ENCODE peak calls at places on chromosomes 4 and X, in nine cellular contexts. S, B, C, N, V, G, P, H and T are unnamed samples.

GRCh38 chr4:173025131-173025530 is 143.5 kb upstream of the GALNT7 start:
- DNase-seq in S (peak), C (no peak), H (peak), B (no peak), P (peak), N (peak), V (peak), G (peak), T (peak)

GRCh38 chr4:181264908-181265307 is 978.3 kb upstream of the TENM3 start:
- DNase-seq in P (no peak), G (no peak), S (no peak), V (no peak), H (no peak), N (no peak), C (no peak), B (no peak), T (no peak)

GRCh38 chrX:136529795-136530194 is 2.2 kb upstream of the VGLL1 start:
- DNase-seq in C (no peak), N (no peak), S (no peak), P (no peak), H (no peak), V (no peak), G (no peak), B (no peak), T (no peak)

GRCh38 chr4:150994721-150995120 is 20.4 kb downstream of the LRBA start:
- DNase-seq in H (no peak), G (no peak), V (no peak), N (no peak), C (no peak), B (no peak), P (no peak), S (no peak), T (no peak)

GRCh38 chr4:110010797-110011196 is 98.1 kb downstream of the EGF start:
- DNase-seq in V (no peak), H (no peak), S (no peak), B (no peak), G (no peak), N (no peak), P (no peak), C (no peak), T (no peak)

GRCh38 chr4:184166736-184167135 is 50.9 kb downstream of the ENPP6 start:
- DNase-seq in H (no peak), V (no peak), N (no peak), P (no peak), B (no peak), S (no peak), C (no peak), G (no peak), T (no peak)

GRCh38 chrX:1925053-1925481 is 310.2 kb downstream of the ASMT start:
- DNase-seq in P (no peak), H (no peak), V (no peak), G (no peak), C (no peak), S (no peak), B (no peak), N (no peak), T (no peak)

GRCh38 chr4:87516683-87517082 is 12.5 kb downstream of the SPARCL1 start:
- DNase-seq in C (no peak), V (no peak), H (no peak), G (no peak), S (no peak), B (no peak), N (no peak), P (no peak), T (no peak)

GRCh38 chr4:2136736-2137135 is 77.6 kb downstream of the NAT8L start:
- DNase-seq in N (no peak), C (no peak), H (no peak), V (no peak), G (no peak), S (no peak), P (no peak), B (no peak), T (no peak)

GRCh38 chrX:68932611-68933010 is 103.8 kb downstream of the EFNB1 start:
- DNase-seq in N (no peak), S (no peak), C (no peak), V (no peak), P (no peak), B (no peak), G (no peak), H (peak), T (no peak)

GRCh38 chr4:146582864-146583263 is 55.8 kb upstream of the POU4F2 start:
- DNase-seq in P (no peak), G (no peak), C (no peak), S (no peak), V (no peak), H (peak), B (no peak), N (no peak), T (no peak)

GRCh38 chr4:177441061-177441802 is 1.0 kb downstream of the AGA start:
- DNase-seq in G (peak), V (peak), H (peak), S (peak), N (peak), B (no peak), P (no peak), C (peak), T (peak)

GRCh38 chr4:70425306-70425705 is 27.6 kb downstream of the OPRPN start:
- DNase-seq in G (no peak), B (no peak), V (no peak), S (no peak), H (no peak), N (no peak), C (no peak), P (no peak), T (no peak)

GRCh38 chr4:127069675-127070074 is 563.1 kb upstream of the INTU start:
- DNase-seq in P (no peak), G (no peak), B (no peak), S (no peak), H (peak), N (no peak), C (no peak), V (peak), T (peak)

GRCh38 chrX:23904096-23904495 is 3.6 kb downstream of the APOO start:
- DNase-seq in V (peak), P (no peak), C (no peak), N (peak), G (no peak), H (peak), S (peak), B (no peak), T (no peak)

GRCh38 chrX:149871940-149872339 is 9.0 kb upstream of the MAGEA8 start:
- DNase-seq in S (no peak), P (no peak), C (peak), G (peak), V (no peak), H (peak), B (no peak), N (peak), T (peak)

GRCh38 chr4:107988763-107989035 is 990 bp upstream of the HADH start:
- DNase-seq in B (no peak), H (no peak), P (no peak), V (no peak), S (no peak), N (no peak), G (no peak), C (no peak), T (no peak)

GRCh38 chrX:51608071-51608470 is 10.6 kb downstream of the CENPVL3 start:
- DNase-seq in N (peak), V (peak), C (no peak), B (no peak), P (peak), S (no peak), H (peak), G (no peak), T (peak)

GRCh38 chr4:133151301-133151680 is 2.2 kb downstream of the PCDH10 start:
- DNase-seq in C (no peak), P (no peak), G (no peak), V (no peak), N (peak), H (no peak), B (no peak), S (peak), T (no peak)

GRCh38 chr4:70746179-70746839 is 24.5 kb downstream of the RUFY3 start:
- DNase-seq in H (peak), G (no peak), P (no peak), S (no peak), B (no peak), C (no peak), N (peak), V (peak), T (peak)

GRCh38 chrX:136251042-136251991 is at the start of gene MAP7D3:
- DNase-seq in S (peak), V (peak), B (no peak), C (peak), H (peak), P (no peak), G (peak), N (peak), T (peak)

GRCh38 chr4:22531226-22531625 is 15.4 kb upstream of the ADGRA3 start:
- DNase-seq in S (no peak), B (no peak), H (peak), P (no peak), C (no peak), V (no peak), G (no peak), N (no peak), T (peak)

GRCh38 chrX:111519215-111519614 is 7.8 kb downstream of the SERTM2 start:
- DNase-seq in S (peak), G (peak), H (peak), N (peak), P (no peak), V (peak), C (no peak), B (peak), T (peak)

GRCh38 chrX:10156199-10157031 is at the start of gene CLCN4:
- DNase-seq in B (no peak), H (peak), V (no peak), S (no peak), C (peak), G (peak), N (peak), P (no peak), T (peak)

GRCh38 chrX:12497832-12498591 is 293.2 kb upstream of the PRPS2 start:
- DNase-seq in B (no peak), H (no peak), S (no peak), G (peak), P (no peak), V (no peak), C (no peak), N (no peak), T (no peak)

GRCh38 chr4:153042757-153043156 is 106.6 kb downstream of the FHDC1 start:
- DNase-seq in P (no peak), C (no peak), H (no peak), B (no peak), S (no peak), V (no peak), G (no peak), N (no peak), T (no peak)

GRCh38 chr4:176354884-176355283 is 35.1 kb downstream of the SPCS3 start:
- DNase-seq in S (no peak), H (no peak), B (no peak), G (no peak), P (no peak), N (no peak), C (no peak), V (no peak), T (no peak)

GRCh38 chr4:157151711-157152110 is 68.8 kb upstream of the GRIA2 start:
- DNase-seq in N (no peak), V (no peak), B (no peak), P (peak), S (peak), C (no peak), H (peak), G (no peak), T (peak)

GRCh38 chr4:83320548-83320947 is 14.1 kb downstream of the HPSE start:
- DNase-seq in P (no peak), B (peak), C (no peak), H (peak), S (no peak), N (peak), V (peak), G (no peak), T (no peak)

GRCh38 chrX:22095306-22095705 is 63.2 kb downstream of the PHEX start:
- DNase-seq in C (no peak), S (peak), H (peak), N (peak), B (no peak), G (no peak), V (peak), P (no peak), T (peak)

GRCh38 chr4:166827167-166827566 is 407.1 kb downstream of the SPOCK3 start:
- DNase-seq in H (no peak), C (no peak), N (no peak), B (no peak), P (no peak), G (no peak), S (no peak), V (no peak), T (no peak)

GRCh38 chr4:151540728-151541437 is 131.9 kb downstream of the FHIP1A start:
- DNase-seq in S (peak), N (peak), P (peak), G (peak), V (peak), C (no peak), H (peak), B (peak), T (peak)

GRCh38 chrX:135330709-135331108 is 21.4 kb downstream of the ETDC start:
- DNase-seq in B (no peak), N (no peak), P (no peak), H (no peak), C (no peak), V (no peak), G (no peak), S (no peak), T (no peak)

GRCh38 chr4:143380651-143381050 is 44.0 kb downstream of the GAB1 start:
- DNase-seq in H (no peak), N (no peak), S (no peak), G (no peak), C (no peak), B (no peak), V (peak), P (no peak), T (peak)

GRCh38 chr4:143374771-143375170 is 38.1 kb downstream of the GAB1 start:
- DNase-seq in H (no peak), V (no peak), S (no peak), C (no peak), G (no peak), P (no peak), B (no peak), N (peak), T (no peak)

GRCh38 chr4:143377635-143378099 is 41.0 kb downstream of the GAB1 start:
- DNase-seq in N (no peak), C (peak), V (no peak), H (no peak), P (no peak), S (no peak), B (no peak), G (no peak), T (no peak)

GRCh38 chr4:143372093-143372915 is 35.6 kb downstream of the GAB1 start:
- DNase-seq in N (no peak), G (no peak), B (no peak), S (no peak), H (no peak), C (peak), P (no peak), V (no peak), T (no peak)

DNA sequence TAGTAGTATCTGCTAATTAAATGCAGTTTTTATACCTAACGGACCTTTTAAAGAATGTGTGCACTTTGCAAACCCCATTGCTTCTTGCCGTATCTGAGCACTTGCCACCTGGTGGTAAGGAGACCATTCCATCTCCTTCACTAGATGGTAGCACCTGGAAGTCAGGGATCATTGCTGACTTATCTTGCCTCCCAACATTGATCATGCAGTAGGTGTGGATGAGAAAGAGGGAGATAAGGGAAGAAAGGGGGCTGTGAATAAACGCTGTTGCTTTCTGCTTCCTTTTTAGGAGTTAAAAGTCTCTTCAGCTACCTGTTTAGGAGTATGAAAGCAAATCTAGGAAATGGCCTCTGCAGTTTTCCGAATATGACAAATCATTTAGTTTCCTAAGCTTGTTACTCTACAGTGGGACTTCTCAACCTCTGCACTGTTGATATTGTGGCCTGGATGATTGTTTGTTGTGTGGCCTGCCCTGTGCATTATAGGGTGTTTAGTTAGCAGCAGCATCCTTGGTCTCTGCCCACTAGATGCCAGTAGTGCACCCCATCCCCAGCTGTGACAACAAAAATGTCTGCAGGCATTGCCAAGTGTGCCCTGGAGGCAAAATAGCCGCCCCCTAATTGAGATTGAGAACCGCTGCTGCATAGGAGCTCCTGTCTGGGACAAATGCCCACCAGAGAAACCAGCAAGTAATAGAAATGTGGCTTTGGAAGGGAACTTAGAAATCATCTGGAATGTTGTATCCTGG is 38.8 kb downstream of the GAB1 start:
- DNase-seq in V (no peak), B (no peak), N (peak), P (no peak), C (no peak), S (no peak), G (peak), H (peak), T (no peak)
- TF ChIP-seq CTCF in V (peak), B (peak), N (peak), P (peak), C (peak), S (peak), G (peak), H (peak), T (peak)

GRCh38 chr4:20253272-20253798 is 1.6 kb downstream of the SLIT2 start:
- DNase-seq in C (peak), S (no peak), N (peak), H (no peak), B (no peak), V (peak), P (no peak), G (no peak), T (peak)
- H3K4me3 ChIP-seq in C (no peak), S (peak), N (peak), H (peak), B (peak), V (peak), P (peak), G (peak), T (peak)

GRCh38 chr4:30717208-30718020 is 2.8 kb upstream of the PCDH7 start:
- DNase-seq in N (peak), V (peak), G (peak), H (peak), C (peak), S (peak), P (no peak), B (no peak), T (peak)
- TF ChIP-seq CTCF in N (no peak), V (no peak), G (peak), H (no peak), C (no peak), S (no peak), P (peak), B (no peak), T (no peak)

GRCh38 chrX:15311119-15311518 is 4.3 kb downstream of the ASB11 start:
- DNase-seq in B (no peak), V (no peak), N (no peak), C (no peak), H (no peak), G (no peak), P (no peak), S (no peak), T (no peak)
- H3K4me3 ChIP-seq in B (no peak), V (no peak), N (no peak), C (no peak), H (no peak), G (no peak), P (no peak), S (no peak), T (no peak)

DNA sequence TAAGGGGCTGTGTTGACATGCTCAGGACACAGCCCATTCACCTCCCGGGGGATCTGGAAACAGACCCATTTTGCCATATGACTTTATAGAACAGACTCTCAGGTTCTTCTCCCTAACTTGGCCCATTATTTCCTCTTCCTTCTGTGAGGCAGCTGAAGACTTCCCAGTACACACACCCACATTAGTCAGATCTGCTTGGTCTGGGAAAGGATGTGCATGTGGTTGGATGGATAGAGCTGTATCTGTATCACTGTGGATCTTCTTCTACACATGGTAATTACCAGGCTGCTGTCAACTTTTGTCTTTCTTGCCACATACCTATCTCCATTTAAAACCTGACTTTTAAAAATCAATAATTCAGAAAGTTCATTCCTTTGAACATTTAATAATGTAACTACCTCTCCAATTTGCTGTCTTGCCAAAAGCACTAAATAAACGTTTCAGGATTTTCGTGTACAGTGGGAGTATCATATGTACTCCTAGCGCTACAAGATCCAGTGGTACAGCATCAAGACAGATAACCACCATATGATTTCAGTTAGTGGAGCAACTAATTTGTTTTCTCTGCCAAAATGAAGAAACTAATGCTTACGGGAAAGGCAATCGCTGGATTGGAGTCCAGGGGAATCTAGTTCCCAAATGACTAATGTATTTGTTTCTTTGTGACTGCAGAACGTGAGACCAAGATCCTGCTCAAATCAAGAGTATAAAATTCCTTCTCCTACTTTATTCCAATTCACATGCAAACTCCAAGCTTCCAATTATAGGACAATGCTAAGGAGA is 134.1 kb upstream of the MAP3K15 start:
- DNase-seq in B (no peak), V (peak), H (peak), G (no peak), N (no peak), S (no peak), C (no peak), P (peak), T (peak)
- TF ChIP-seq CTCF in B (no peak), V (no peak), H (no peak), G (no peak), N (no peak), S (no peak), C (no peak), P (no peak), T (no peak)

DNA sequence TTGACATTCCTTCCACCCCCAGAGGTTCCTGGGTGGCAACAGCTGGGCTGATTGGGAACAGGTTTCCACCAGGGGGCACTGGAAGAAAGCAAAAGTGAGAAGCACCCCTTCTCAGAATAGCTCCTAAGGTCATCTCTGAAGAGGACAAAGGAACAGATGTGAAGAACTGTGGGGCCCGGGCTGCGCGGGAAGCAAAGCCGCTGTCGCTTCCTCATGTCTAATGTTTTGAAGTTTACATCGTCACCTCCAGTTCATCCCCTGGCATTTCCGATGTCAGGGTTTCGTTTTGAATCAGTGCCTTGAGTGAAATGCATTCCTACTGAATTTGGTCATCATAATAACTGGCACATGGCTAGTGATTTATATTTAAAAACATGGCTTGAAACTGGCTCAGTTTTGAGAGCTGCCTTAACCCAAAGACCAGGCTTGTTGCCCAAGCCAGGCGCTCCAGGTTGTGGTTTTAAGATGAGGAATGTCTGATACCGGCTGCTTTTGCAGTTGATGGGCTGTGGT is 6.1 kb downstream of the TXK start:
- DNase-seq in C (peak), B (peak), N (peak), H (peak), G (peak), V (peak), P (peak), S (peak), T (peak)
- H3K4me3 ChIP-seq in C (no peak), B (no peak), N (no peak), H (peak), G (peak), V (no peak), P (peak), S (no peak), T (peak)

DNA sequence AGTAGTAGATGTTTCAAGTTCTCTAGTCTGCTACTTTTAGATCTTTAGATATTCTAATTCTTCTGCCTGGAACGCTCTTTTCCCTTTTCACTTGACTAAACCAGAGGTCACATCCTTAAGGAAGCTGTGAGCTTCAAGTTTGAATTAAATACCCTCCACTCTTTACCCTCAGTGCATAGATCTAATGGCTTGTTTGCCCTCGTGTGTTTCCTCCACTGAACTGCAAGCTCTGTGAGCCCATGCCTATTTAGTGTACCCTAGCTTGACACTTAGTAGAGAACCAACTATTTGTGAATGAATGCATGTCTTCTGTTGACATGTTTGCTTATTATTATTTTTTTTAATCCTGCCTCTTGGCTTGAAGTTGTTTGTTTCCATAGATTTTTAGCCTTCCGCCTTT is 138.3 kb downstream of the PDE5A start:
- DNase-seq in B (no peak), V (peak), H (peak), N (peak), S (peak), G (no peak), P (no peak), C (no peak), T (peak)
- TF ChIP-seq CTCF in B (peak), V (peak), H (peak), N (peak), S (peak), G (peak), P (peak), C (peak), T (peak)